ENCODE peak calls at places on chromosomes 11 and 22, in five cellular contexts. P is AG04450; W is CD8-positive, alpha-beta T cell; B is pancreas; Z is neuronal stem cell. T is an unnamed sample.

GRCh38 chr11:91859666-91860065 is 365.0 kb upstream of the FAT3 start:
- DNase-seq in W (no peak), Z (no peak), P (no peak), B (no peak), T (no peak)

GRCh38 chr11:69949327-69949726 is 128.8 kb upstream of the ANO1 start:
- DNase-seq in B (peak), P (no peak), W (no peak), Z (no peak), T (no peak)

GRCh38 chr11:11577246-11577855 is 44.5 kb downstream of the GALNT18 start:
- DNase-seq in P (no peak), Z (no peak), B (no peak), W (peak), T (peak)

GRCh38 chr11:18384157-18384641 is 10.2 kb upstream of the LDHA start:
- DNase-seq in P (peak), Z (no peak), W (no peak), B (peak), T (peak)

GRCh38 chr11:71298761-71299181 is 46.4 kb upstream of the SHANK2 start:
- DNase-seq in P (no peak), Z (no peak), B (no peak), W (peak), T (peak)

GRCh38 chr11:112852141-112852853 is 108.9 kb upstream of the NCAM1 start:
- DNase-seq in Z (no peak), P (no peak), B (no peak), W (no peak), T (no peak)

GRCh38 chr11:117725048-117725734 is 71.8 kb downstream of the DSCAML1 start:
- DNase-seq in Z (no peak), P (no peak), W (no peak), B (no peak), T (no peak)

GRCh38 chr22:24523873-24524272 is 28.7 kb downstream of the UPB1 start:
- DNase-seq in B (no peak), P (no peak), Z (no peak), W (no peak), T (no peak)

GRCh38 chr11:47236482-47236881 is 12.1 kb downstream of the ACP2 start:
- DNase-seq in B (no peak), P (no peak), Z (no peak), W (no peak), T (no peak)

GRCh38 chr11:124763156-124763947 is 1.3 kb upstream of the ESAM start:
- DNase-seq in Z (peak), B (peak), W (peak), P (no peak), T (peak)

DNA sequence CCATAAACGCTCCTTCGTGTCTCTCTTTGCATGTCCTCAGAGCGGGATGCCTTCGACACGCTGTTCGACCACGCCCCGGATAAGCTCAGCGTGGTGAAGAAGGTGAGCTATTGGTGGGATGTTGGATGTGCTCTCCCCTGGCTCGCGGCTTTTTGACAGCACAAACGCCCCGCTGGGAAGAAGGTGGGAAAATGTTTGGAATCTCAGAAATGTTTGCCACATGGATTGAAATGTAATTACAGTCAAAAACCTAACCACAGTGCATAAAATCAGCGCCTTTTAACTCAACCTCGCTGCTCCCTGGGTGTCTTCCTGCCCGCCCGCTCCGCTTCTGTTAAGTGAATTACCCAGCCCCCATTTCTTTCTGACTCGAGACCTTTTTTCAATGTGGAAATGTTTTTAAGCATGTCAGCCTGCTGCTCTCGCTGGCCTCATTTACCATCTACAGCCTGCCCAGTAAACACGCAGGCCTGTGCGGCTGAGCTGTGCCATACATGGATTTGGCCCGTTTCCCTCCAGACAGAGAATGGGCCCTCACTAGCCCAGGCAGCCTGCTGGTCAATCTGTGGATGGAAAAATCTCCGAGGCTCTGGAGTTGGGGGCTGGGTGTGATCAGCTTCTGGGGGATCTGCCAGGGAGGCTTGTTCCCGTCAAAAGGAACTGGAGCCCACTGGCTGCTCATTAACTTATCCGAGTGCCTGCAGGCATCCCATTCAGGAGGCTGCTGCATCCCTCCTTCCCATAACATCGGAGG is 32.7 kb upstream of the PARVG start:
- DNase-seq in B (no peak), P (no peak), W (no peak), Z (no peak), T (no peak)
- H3K4me3 ChIP-seq in B (no peak), P (no peak), W (no peak), Z (no peak), T (no peak)

GRCh38 chr22:20238567-20239062 is 29.5 kb downstream of the RTN4R start:
- DNase-seq in Z (peak), P (no peak), W (peak), B (peak), T (no peak)
- H3K27ac ChIP-seq in Z (no peak), P (no peak), W (peak), B (no peak), T (peak)

GRCh38 chr11:35167451-35167954 is 28.5 kb downstream of the CD44 start:
- DNase-seq in P (no peak), W (no peak), B (no peak), Z (no peak), T (no peak)

GRCh38 chr11:35163707-35164496 is 24.9 kb downstream of the CD44 start:
- DNase-seq in Z (no peak), W (peak), P (no peak), B (no peak), T (no peak)

GRCh38 chr11:35165416-35166368 is 26.7 kb downstream of the CD44 start:
- DNase-seq in B (no peak), P (no peak), Z (no peak), W (peak), T (no peak)

GRCh38 chr11:35168606-35169200 is 29.7 kb downstream of the CD44 start:
- DNase-seq in W (no peak), P (no peak), Z (no peak), B (no peak), T (no peak)

DNA sequence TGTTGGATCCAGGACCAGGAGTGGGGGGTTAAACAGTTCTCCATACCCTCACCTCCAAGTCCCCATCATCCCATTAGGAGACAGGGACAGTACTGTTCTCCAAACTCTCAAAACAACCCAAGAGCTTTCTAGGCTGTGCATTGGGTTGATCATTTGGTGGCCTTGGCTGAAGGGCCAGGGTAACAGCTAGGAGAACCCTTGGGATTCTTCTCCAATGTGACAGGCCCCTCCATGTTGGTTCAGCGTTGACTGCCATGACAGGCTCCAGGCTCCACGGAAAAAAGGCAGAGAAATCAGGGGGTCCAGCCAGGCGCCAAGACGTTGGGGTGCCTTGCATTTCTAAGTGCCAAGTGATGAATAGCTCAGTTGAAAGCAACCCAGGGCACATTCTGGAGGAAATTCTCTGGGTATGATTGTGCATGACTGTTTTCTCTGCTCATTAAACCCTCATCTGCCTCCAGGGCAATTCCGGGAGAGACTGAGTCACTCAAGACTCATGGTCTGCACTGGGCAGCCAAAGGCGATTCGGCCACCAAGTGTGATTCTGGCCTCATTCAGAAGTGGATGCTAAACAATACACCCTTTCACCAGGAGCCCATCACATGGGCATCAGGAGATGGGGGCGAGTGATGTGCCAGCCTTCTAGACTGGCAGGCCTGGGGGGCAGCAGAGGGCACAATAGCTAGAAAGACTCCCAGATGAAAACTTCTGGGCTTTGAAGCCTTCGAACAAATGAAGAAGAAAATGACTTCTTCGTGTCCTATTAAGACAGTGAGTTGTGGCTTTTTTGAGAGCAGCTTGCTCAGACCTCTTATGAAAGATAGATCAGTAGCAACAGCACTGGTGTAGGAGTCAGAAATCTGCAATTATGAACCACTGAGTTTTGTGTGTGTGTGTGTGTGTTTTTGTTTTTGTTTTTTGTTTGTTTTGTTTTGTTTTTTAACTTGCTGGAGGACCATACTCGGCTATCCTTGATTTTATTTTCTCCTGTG is 27.7 kb downstream of the CD44 start:
- DNase-seq in W (peak), Z (no peak), B (no peak), P (no peak), T (no peak)
- H3K4me3 ChIP-seq in W (peak), Z (no peak), B (no peak), P (no peak), T (peak)

GRCh38 chr11:45663486-45664375 is 1.7 kb downstream of the CHST1 start:
- DNase-seq in Z (no peak), P (no peak), B (no peak), W (no peak), T (no peak)

GRCh38 chr11:45666648-45667642 is 1.5 kb upstream of the CHST1 start:
- DNase-seq in W (no peak), Z (no peak), P (no peak), B (no peak), T (no peak)

GRCh38 chr11:45664376-45665205 is 831 bp downstream of the CHST1 start:
- DNase-seq in Z (no peak), W (no peak), B (no peak), P (no peak), T (no peak)

GRCh38 chr11:45665933-45666647 is 668 bp upstream of the CHST1 start:
- DNase-seq in W (no peak), B (no peak), Z (no peak), P (no peak), T (peak)

DNA sequence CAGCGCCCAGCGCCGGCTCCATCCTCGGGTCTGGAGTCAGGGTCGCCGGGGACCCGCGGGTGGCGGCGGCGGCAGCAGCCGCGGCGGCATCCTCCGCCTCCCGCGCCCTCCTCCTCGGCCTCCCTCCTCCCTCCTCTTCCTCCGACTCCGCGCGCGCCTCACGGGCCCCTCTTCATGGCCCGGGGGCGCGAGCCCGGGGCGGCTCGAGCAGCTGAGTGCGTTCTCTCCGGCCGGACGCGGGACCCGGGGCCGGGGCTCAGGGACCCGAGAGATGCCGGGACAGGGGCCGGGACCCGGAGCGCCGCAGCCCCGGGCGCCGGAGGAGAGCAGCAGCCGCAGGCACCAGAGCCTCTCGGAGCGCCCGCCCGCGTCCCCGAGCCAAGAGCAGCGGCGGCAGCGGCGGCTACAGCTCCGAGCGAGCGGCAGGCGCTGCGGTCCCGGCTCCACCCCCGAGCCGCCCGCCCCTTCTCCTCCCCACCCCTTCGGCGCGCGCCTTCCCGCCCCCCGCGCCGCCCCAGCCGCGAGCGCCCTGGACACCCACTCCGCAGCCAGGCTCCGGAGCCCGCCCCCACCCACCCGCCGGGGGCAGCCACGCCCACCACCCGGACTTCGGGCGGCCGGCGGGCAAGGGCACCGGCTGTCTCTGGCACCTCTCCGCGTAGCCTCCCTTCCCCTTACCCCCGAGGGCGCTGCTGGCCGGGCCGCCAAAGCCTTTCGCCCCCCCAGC is at the start of gene CHST1:
- DNase-seq in P (no peak), W (no peak), B (peak), Z (no peak), T (no peak)
- H3K27ac ChIP-seq in P (no peak), W (no peak), B (no peak), Z (no peak), T (peak)

GRCh38 chr11:65646921-65647701 is 9.2 kb downstream of the SIPA1 start:
- DNase-seq in Z (peak), B (peak), P (no peak), W (no peak), T (no peak)
- H3K4me3 ChIP-seq in Z (peak), B (peak), P (no peak), W (no peak), T (peak)

DNA sequence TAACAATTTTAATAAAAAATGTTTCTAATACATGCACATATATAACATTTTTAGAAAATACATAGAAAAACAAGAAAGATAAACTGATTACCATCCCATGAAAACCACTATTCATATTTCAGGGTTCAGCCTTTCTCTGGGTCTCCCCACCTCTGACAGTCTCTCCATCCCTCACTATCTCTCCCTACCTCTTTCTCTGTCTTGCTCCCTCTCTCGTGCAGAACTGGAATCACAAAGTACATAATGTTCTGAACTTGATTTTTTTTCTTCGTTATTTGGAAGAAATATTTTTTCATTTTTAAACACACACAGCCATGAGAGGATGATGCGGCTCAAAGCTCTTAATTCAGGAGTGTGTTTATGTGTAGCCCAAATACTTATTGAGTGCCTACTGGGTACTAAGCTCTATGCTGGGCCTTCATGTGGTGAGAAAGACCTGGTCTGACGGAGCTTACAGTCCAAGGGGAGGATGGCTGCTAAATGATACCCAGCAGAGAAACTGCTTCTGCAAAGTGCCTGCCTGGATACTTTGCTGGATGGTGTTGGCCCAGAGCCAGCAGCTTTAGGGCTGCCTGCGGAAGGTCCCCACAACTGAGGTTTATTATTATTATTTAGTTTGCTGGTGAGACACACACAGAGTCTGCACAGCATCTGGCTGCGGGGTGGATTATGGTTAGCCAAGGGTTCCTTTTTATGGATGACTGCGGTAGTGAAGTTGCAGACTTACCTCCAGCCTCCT is 42.6 kb downstream of the SC5D start:
- DNase-seq in P (no peak), B (no peak), W (no peak), Z (no peak), T (no peak)
- H3K27ac ChIP-seq in P (no peak), B (no peak), W (no peak), Z (no peak), T (no peak)

GRCh38 chr11:10488581-10489443 is 33.7 kb downstream of the AMPD3 start:
- DNase-seq in W (no peak), P (no peak), Z (no peak), B (no peak), T (peak)
- H3K4me3 ChIP-seq in W (no peak), P (no peak), Z (no peak), B (no peak), T (no peak)